ENCODE peak calls at places on chromosome X, in six cellular contexts. L is IMR-90, T is H9, N is neuronal stem cell, V is mesenchymal stem cell, E is H1. O is an unnamed sample.

GRCh38 chrX:91414710-91415109 is 19.9 kb upstream of the PABPC5 start:
- DNase-seq in L (no peak), T (no peak), N (no peak), V (no peak), E (no peak), O (peak)

GRCh38 chrX:72735561-72735960 is 21.5 kb upstream of the PHKA1 start:
- DNase-seq in L (peak), T (no peak), N (no peak), V (no peak), E (no peak), O (no peak)

GRCh38 chrX:108036298-108036973 is 8.4 kb upstream of the VSIG1 start:
- DNase-seq in L (peak), T (no peak), N (no peak), V (peak), E (no peak), O (peak)

GRCh38 chrX:14051416-14051815 is 21.7 kb upstream of the GEMIN8 start:
- DNase-seq in L (no peak), T (no peak), N (no peak), V (peak), E (no peak), O (no peak)

GRCh38 chrX:110003167-110004156 is 548 bp downstream of the TMEM164 start:
- DNase-seq in L (no peak), T (peak), N (no peak), V (peak), E (no peak), O (peak)

GRCh38 chrX:124211312-124211942 is 121.0 kb upstream of the TEX13D start:
- DNase-seq in L (peak), T (no peak), N (no peak), V (peak), E (no peak), O (peak)

GRCh38 chrX:9988762-9989161 is 21.6 kb downstream of the CLDN34 start:
- DNase-seq in L (no peak), T (no peak), N (no peak), V (no peak), E (no peak), O (no peak)

GRCh38 chrX:12480956-12481355 is 310.3 kb upstream of the PRPS2 start:
- DNase-seq in L (peak), T (no peak), N (no peak), V (no peak), E (no peak), O (peak)

GRCh38 chrX:150899191-150899757 is 806 bp upstream of the CD99L2 start:
- DNase-seq in L (peak), T (peak), N (no peak), V (peak), E (no peak), O (peak)

GRCh38 chrX:149487292-149487691 is 17.8 kb downstream of the IDS start:
- DNase-seq in L (no peak), T (no peak), N (no peak), V (no peak), E (no peak), O (peak)

GRCh38 chrX:15616531-15616930 is 15.8 kb upstream of the ACE2 start:
- DNase-seq in L (no peak), T (no peak), N (no peak), V (peak), E (no peak), O (no peak)
- H2BK15ac ChIP-seq in L (no peak), T (no peak), N (no peak), V (no peak), E (no peak), O (no peak)

GRCh38 chrX:47199286-47199685 is 5.7 kb downstream of the UBA1 start:
- DNase-seq in L (no peak), T (no peak), N (no peak), V (no peak), E (no peak), O (no peak)
- H3K4ac ChIP-seq in L (no peak), T (no peak), N (no peak), V (no peak), E (no peak), O (no peak)

GRCh38 chrX:7242613-7243012 is 94.7 kb upstream of the PUDP start:
- DNase-seq in L (no peak), T (no peak), N (no peak), V (no peak), E (no peak), O (no peak)

GRCh38 chrX:7240929-7241328 is 93.0 kb upstream of the PUDP start:
- DNase-seq in L (no peak), T (no peak), N (no peak), V (no peak), E (no peak), O (no peak)

DNA sequence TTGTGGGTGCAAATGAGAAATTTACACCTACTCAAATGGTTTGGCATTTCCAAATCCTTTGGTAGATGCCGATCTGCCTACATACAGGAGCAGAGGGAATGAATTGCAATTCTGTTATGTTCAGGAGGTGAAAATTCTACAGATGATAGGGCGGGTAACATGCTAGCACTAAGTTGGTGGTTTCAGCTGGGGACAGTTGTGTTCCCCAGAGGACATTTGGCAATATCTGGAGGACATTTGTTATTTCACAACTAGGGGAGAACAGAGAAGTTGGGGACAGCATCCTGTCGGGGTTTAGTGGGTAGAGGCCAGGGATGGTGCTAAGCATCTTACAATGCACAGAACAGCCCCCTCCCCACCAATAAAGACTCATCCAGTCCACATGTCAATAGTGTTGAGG is 96.4 kb upstream of the PUDP start:
- DNase-seq in L (no peak), T (no peak), N (no peak), V (no peak), E (no peak), O (no peak)
- H2BK15ac ChIP-seq in L (no peak), T (no peak), N (no peak), V (no peak), E (no peak), O (no peak)

GRCh38 chrX:2545144-2545543 is 44.4 kb upstream of the DHRSX start:
- DNase-seq in L (no peak), T (no peak), N (no peak), V (no peak), E (no peak), O (no peak)
- H3K4ac ChIP-seq in L (no peak), T (no peak), N (no peak), V (no peak), E (no peak), O (no peak)

GRCh38 chrX:70332600-70332999 is 42.7 kb downstream of the KIF4A start:
- DNase-seq in L (no peak), T (no peak), N (no peak), V (no peak), E (no peak), O (peak)
- H2BK15ac ChIP-seq in L (no peak), T (no peak), N (no peak), V (no peak), E (no peak), O (no peak)

DNA sequence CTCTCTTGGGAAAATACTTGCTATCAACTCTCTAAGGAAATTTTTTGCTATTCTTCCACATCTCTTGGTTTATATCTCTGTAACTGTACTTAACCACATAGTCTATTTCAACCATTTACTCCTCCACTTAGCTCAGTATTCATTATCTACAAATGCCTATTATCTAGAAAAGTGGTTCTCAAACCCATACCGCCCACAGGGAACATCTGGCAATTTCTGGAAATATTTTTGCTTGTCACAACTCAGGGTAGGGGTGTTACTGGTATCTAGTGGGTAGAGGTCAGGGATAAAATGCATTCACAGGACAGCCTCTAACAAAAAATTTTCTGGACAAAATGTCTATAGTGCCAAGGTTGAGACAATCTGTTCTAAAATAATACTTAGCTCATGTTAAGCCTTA is 14.4 kb downstream of the ATRX start:
- DNase-seq in L (no peak), T (no peak), N (no peak), V (no peak), E (no peak), O (no peak)
- H3K4ac ChIP-seq in L (no peak), T (no peak), N (no peak), V (no peak), E (no peak), O (no peak)

GRCh38 chrX:40003071-40003981 is 94.4 kb downstream of the BCOR start:
- DNase-seq in L (peak), T (no peak), N (no peak), V (peak), E (no peak), O (peak)

GRCh38 chrX:40003982-40004535 is 93.7 kb downstream of the BCOR start:
- DNase-seq in L (no peak), T (peak), N (no peak), V (no peak), E (no peak), O (no peak)

GRCh38 chrX:40005290-40006011 is 92.3 kb downstream of the BCOR start:
- DNase-seq in L (no peak), T (peak), N (no peak), V (no peak), E (no peak), O (no peak)

GRCh38 chrX:40006025-40007017 is 91.4 kb downstream of the BCOR start:
- DNase-seq in L (no peak), T (peak), N (no peak), V (peak), E (no peak), O (peak)

DNA sequence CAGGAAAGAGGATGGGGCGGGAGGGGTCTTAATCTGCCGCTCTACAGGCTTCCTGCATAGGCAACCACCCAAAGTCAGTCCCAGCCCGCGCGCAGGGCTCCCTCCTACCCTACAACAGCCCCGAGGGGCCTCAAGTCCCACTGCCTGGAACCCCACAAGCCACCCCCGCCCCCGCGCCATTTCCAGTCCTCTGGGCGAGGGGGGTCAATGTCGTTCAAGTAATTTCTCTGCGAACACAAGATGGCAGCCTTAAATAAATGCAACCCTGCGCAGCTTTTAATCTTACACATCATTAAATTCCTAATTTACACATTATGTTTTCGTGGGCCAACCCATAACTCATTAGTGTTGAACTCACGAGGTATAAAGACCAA is 92.9 kb downstream of the BCOR start:
- DNase-seq in L (no peak), T (peak), N (no peak), V (no peak), E (no peak), O (no peak)
- H2BK15ac ChIP-seq in L (no peak), T (no peak), N (no peak), V (no peak), E (no peak), O (no peak)

O was measured in mesendoderm.